ENCODE peak calls at places on chromosomes 2 and 18, in ten cellular contexts. S is cardiac fibroblast; R is GM23248; O is cardiac muscle cell; L is smooth muscle cell of the brain vasculature; Y is naive thymus-derived CD8-positive, alpha-beta T cell; B is T-helper 2 cell; K is heart right ventricle; E is activated CD4-positive, alpha-beta T cell treated with anti-CD3 and anti-CD28 coated beads, Interleukin-2, amount 10 ng/mL, durations not matched to agents 24 days and 14 days; J is activated naive CD8-positive, alpha-beta T cell treated with anti-CD3 and anti-CD28 coated beads for 36 hours. D is an unnamed sample.

GRCh38 chr18:64330161-64330560 is 181.3 kb upstream of the LINC00305 start:
- DNase-seq in S (no peak), R (no peak), O (peak; percentile 42), L (no peak), Y (no peak), B (no peak), K (no peak), E (no peak), J (no peak), D (no peak)

GRCh38 chr2:199463708-199464613 is 6.2 kb upstream of the SATB2 start:
- DNase-seq in S (no peak), R (peak; percentile 54), O (no peak), L (no peak), Y (no peak), B (no peak), K (no peak), E (peak; percentile 61), J (no peak), D (no peak)

GRCh38 chr2:105746177-105747080 is 1.7 kb downstream of the NCK2 start:
- DNase-seq in S (peak; percentile 23), R (no peak), O (peak; percentile 41), L (no peak), Y (peak; percentile 72), B (peak; percentile 76), K (peak; percentile 36), E (peak; percentile 95), J (peak; percentile 91), D (no peak)

GRCh38 chr2:127829845-127830246 is 18.9 kb upstream of the WDR33 start:
- DNase-seq in S (no peak), R (no peak), O (no peak), L (no peak), Y (no peak), B (peak; percentile 42), K (no peak), E (peak; percentile 90), J (peak; percentile 72), D (no peak)

GRCh38 chr18:75157851-75158250 is 51.1 kb downstream of the PTGR3 start:
- DNase-seq in S (no peak), R (no peak), O (no peak), L (no peak), Y (no peak), B (no peak), K (no peak), E (no peak), J (no peak), D (no peak)

GRCh38 chr2:9330639-9331270 is 92.6 kb downstream of the ITGB1BP1 start:
- DNase-seq in S (no peak), R (no peak), O (no peak), L (no peak), Y (no peak), B (no peak), K (no peak), E (no peak), J (no peak), D (no peak)

GRCh38 chr2:113407446-113408099 is 29.9 kb upstream of the ZNG1B start:
- DNase-seq in S (peak; percentile 18), R (peak; percentile 36), O (no peak), L (no peak), Y (no peak), B (no peak), K (no peak), E (no peak), J (no peak), D (no peak)

GRCh38 chr18:79479761-79480161 is 84.0 kb downstream of the NFATC1 start:
- DNase-seq in S (no peak), R (no peak), O (no peak), L (no peak), Y (peak; percentile 1), B (no peak), K (no peak), E (no peak), J (no peak), D (no peak)

GRCh38 chr2:11784747-11785610 is 38.5 kb downstream of the LPIN1 start:
- DNase-seq in S (peak; percentile 62), R (peak; percentile 82), O (peak; percentile 51), L (no peak), Y (peak; percentile 58), B (peak; percentile 30), K (peak; percentile 18), E (peak; percentile 85), J (peak; percentile 48), D (peak; percentile 53)